ENCODE peak calls at places on chromosomes 3 and 15, in nine cellular contexts. D, I, Y, G, M, F, Q, A and C are unnamed samples.

GRCh38 chr3:189636048-189636447 is 4.9 kb downstream of the TP63 start:
- DNase-seq in A (no peak), Q (no peak), Y (no peak), F (no peak), G (no peak), D (no peak), M (no peak), I (no peak), C (no peak)

GRCh38 chr3:64161481-64161952 is 63.7 kb downstream of the PRICKLE2 start:
- DNase-seq in A (no peak), G (no peak), Q (no peak), M (no peak), I (no peak), F (no peak), Y (no peak), D (no peak), C (peak)

GRCh38 chr15:85588657-85589056 is 206.1 kb downstream of the KLHL25 start:
- DNase-seq in M (no peak), Q (no peak), G (no peak), A (no peak), I (no peak), Y (peak), D (no peak), F (no peak), C (no peak)

GRCh38 chr3:141402476-141403171 is 34.3 kb downstream of the ZBTB38 start:
- DNase-seq in Y (peak), A (peak), D (peak), F (peak), M (peak), I (peak), G (no peak), Q (no peak), C (peak)

GRCh38 chr3:113660901-113661300 is 35.5 kb downstream of the USF3 start:
- DNase-seq in A (no peak), F (no peak), M (peak), D (no peak), Y (peak), G (peak), Q (no peak), I (no peak), C (no peak)

GRCh38 chr15:43420435-43420834 is 49.5 kb downstream of the TUBGCP4 start:
- DNase-seq in Q (no peak), D (no peak), M (no peak), G (no peak), Y (no peak), F (no peak), A (no peak), I (no peak), C (no peak)

GRCh38 chr3:28077566-28077965 is 163.9 kb upstream of the CMC1 start:
- DNase-seq in D (no peak), Y (no peak), A (no peak), I (no peak), F (no peak), M (no peak), G (no peak), Q (no peak), C (no peak)

GRCh38 chr3:187136347-187136746 is 2.9 kb downstream of the RPL39L start:
- DNase-seq in D (no peak), Q (no peak), A (no peak), Y (no peak), M (no peak), F (no peak), G (no peak), I (no peak), C (no peak)

GRCh38 chr15:29364429-29365078 is 94.9 kb upstream of the NSMCE3 start:
- DNase-seq in F (no peak), Y (peak), M (no peak), D (no peak), Q (peak), I (no peak), A (no peak), G (peak), C (peak)

GRCh38 chr15:78714890-78715289 is 73.9 kb upstream of the CHRNB4 start:
- DNase-seq in I (no peak), F (no peak), G (no peak), M (no peak), A (no peak), Q (no peak), D (no peak), Y (no peak), C (no peak)